ENCODE peak calls at places on chromosomes 11 and 22, in four cellular contexts. One of them, this sample, is unnamed.

GRCh38 chr11:100581318-100581717 is 105.8 kb upstream of the ARHGAP42 start:
- DNase-seq in right lobe of liver: no peak
- DNase-seq in GM12891: no peak
- DNase-seq in NAMALWA: no peak
- DNase-seq in this sample: no peak

GRCh38 chr11:16804104-16804947 is 65.9 kb downstream of the C11orf58 start:
- DNase-seq in right lobe of liver: no peak
- DNase-seq in GM12891: no peak
- DNase-seq in NAMALWA: no peak
- DNase-seq in this sample: no peak

GRCh38 chr22:37030560-37031281 is 11.2 kb downstream of the MPST start:
- DNase-seq in right lobe of liver: no peak
- DNase-seq in GM12891: no peak
- DNase-seq in NAMALWA: no peak
- DNase-seq in this sample: no peak

GRCh38 chr11:58006940-58007339 is 16.7 kb upstream of the OR9Q1 start:
- DNase-seq in right lobe of liver: no peak
- DNase-seq in GM12891: no peak
- DNase-seq in NAMALWA: no peak
- DNase-seq in this sample: no peak

GRCh38 chr22:36765943-36766450 is 9.9 kb downstream of the IFT27 start:
- DNase-seq in right lobe of liver: no peak
- DNase-seq in GM12891: no peak
- DNase-seq in NAMALWA: no peak
- DNase-seq in this sample: no peak

GRCh38 chr11:747176-748006 is at the start of gene TALDO1:
- DNase-seq in right lobe of liver: peak; percentile 95
- DNase-seq in GM12891: peak; percentile 97
- DNase-seq in NAMALWA: peak; percentile 92
- DNase-seq in this sample: peak; percentile 90

GRCh38 chr22:41526802-41527799 is 17.2 kb downstream of the POLR3H start:
- DNase-seq in right lobe of liver: peak; percentile 72
- DNase-seq in GM12891: peak; percentile 81
- DNase-seq in NAMALWA: peak; percentile 78
- DNase-seq in this sample: no peak

GRCh38 chr11:70517996-70518907 is 119.9 kb downstream of the CTTN start:
- DNase-seq in right lobe of liver: peak; percentile 25
- DNase-seq in GM12891: no peak
- DNase-seq in NAMALWA: no peak
- DNase-seq in this sample: no peak

GRCh38 chr11:74822187-74822586 is 73.5 kb downstream of the RNF169 start:
- DNase-seq in right lobe of liver: no peak
- DNase-seq in GM12891: no peak
- DNase-seq in NAMALWA: no peak
- DNase-seq in this sample: no peak

GRCh38 chr11:35786918-35787557 is 124.5 kb downstream of the TRIM44 start:
- DNase-seq in right lobe of liver: no peak
- DNase-seq in GM12891: no peak
- DNase-seq in NAMALWA: no peak
- DNase-seq in this sample: no peak

GRCh38 chr11:113602483-113602882 is 103.6 kb downstream of the TMPRSS5 start:
- DNase-seq in right lobe of liver: no peak
- DNase-seq in GM12891: no peak
- DNase-seq in NAMALWA: no peak
- DNase-seq in this sample: no peak

GRCh38 chr22:32830473-32830872 is 29.0 kb downstream of the TIMP3 start:
- DNase-seq in right lobe of liver: peak; percentile 77
- DNase-seq in GM12891: no peak
- DNase-seq in NAMALWA: no peak
- DNase-seq in this sample: no peak

GRCh38 chr11:64591257-64592233 is 525 bp downstream of the SLC22A12 start:
- DNase-seq in right lobe of liver: peak; percentile 49
- DNase-seq in GM12891: no peak
- DNase-seq in NAMALWA: no peak
- DNase-seq in this sample: no peak

GRCh38 chr11:75779960-75780359 is 11.4 kb downstream of the DGAT2 start:
- DNase-seq in right lobe of liver: peak; percentile 51
- DNase-seq in GM12891: no peak
- DNase-seq in NAMALWA: no peak
- DNase-seq in this sample: no peak

GRCh38 chr11:113715882-113716625 is 9.9 kb upstream of the TMPRSS5 start:
- DNase-seq in right lobe of liver: no peak
- DNase-seq in GM12891: no peak
- DNase-seq in NAMALWA: no peak
- DNase-seq in this sample: no peak

GRCh38 chr22:47374273-47374771 is 611.9 kb downstream of the TBC1D22A start:
- DNase-seq in right lobe of liver: peak; percentile 26
- DNase-seq in GM12891: no peak
- DNase-seq in NAMALWA: no peak
- DNase-seq in this sample: no peak

GRCh38 chr11:122494171-122494570 is 161.4 kb upstream of the UBASH3B start:
- DNase-seq in right lobe of liver: no peak
- DNase-seq in GM12891: no peak
- DNase-seq in NAMALWA: no peak
- DNase-seq in this sample: no peak

GRCh38 chr22:23401111-23401909 is 178.8 kb downstream of the IGLL1 start:
- DNase-seq in right lobe of liver: peak; percentile 41
- DNase-seq in GM12891: no peak
- DNase-seq in NAMALWA: no peak
- DNase-seq in this sample: no peak

GRCh38 chr11:95584180-95584579 is 205.4 kb downstream of the FAM76B start:
- DNase-seq in right lobe of liver: no peak
- DNase-seq in GM12891: no peak
- DNase-seq in NAMALWA: no peak
- DNase-seq in this sample: no peak

GRCh38 chr11:88418508-88418907 is 81.0 kb upstream of the CTSC start:
- DNase-seq in right lobe of liver: no peak
- DNase-seq in GM12891: no peak
- DNase-seq in NAMALWA: no peak
- DNase-seq in this sample: no peak

GRCh38 chr11:72083414-72083813 is 2.8 kb downstream of the LRRC51 start:
- DNase-seq in right lobe of liver: no peak
- DNase-seq in GM12891: no peak
- DNase-seq in NAMALWA: no peak
- DNase-seq in this sample: no peak

GRCh38 chr11:113534625-113535024 is 59.4 kb upstream of the DRD2 start:
- DNase-seq in right lobe of liver: no peak
- DNase-seq in GM12891: no peak
- DNase-seq in NAMALWA: no peak
- DNase-seq in this sample: no peak